ENCODE peak calls at places on chromosomes 11 and 22, in six cellular contexts. V is heart right ventricle, T is fibroblast of lung, O is nephron progenitor cell, R is EH, W is Calu3. E is an unnamed sample.

GRCh38 chr11:118152552-118153471 is at the start of gene SCN4B:
- DNase-seq in V (peak; percentile 76), T (peak; percentile 41), O (peak; percentile 84), R (peak; percentile 58), W (peak; percentile 31), E (peak; percentile 85)

GRCh38 chr11:34345012-34345804 is 12.6 kb downstream of the ABTB2 start:
- DNase-seq in V (peak; percentile 26), T (peak; percentile 73), O (no peak), R (peak; percentile 96), W (peak; percentile 82), E (peak; percentile 40)

GRCh38 chr11:28463826-28464225 is 355.6 kb downstream of the METTL15 start:
- DNase-seq in V (no peak), T (peak; percentile 86), O (no peak), R (peak; percentile 63), W (no peak), E (no peak)

GRCh38 chr11:6452219-6452618 is 11.4 kb upstream of the HPX start:
- DNase-seq in V (no peak), T (no peak), O (no peak), R (no peak), W (no peak), E (no peak)

GRCh38 chr11:117814204-117814765 is 10.3 kb downstream of the FXYD2 start:
- DNase-seq in V (no peak), T (no peak), O (no peak), R (no peak), W (no peak), E (peak; percentile 87)

GRCh38 chr22:50083462-50084081 is 1.7 kb downstream of the MLC1 start:
- DNase-seq in V (no peak), T (no peak), O (no peak), R (no peak), W (no peak), E (no peak)

GRCh38 chr22:46533434-46533833 is 4.0 kb downstream of the CELSR1 start:
- DNase-seq in V (no peak), T (no peak), O (no peak), R (no peak), W (no peak), E (peak; percentile 46)

GRCh38 chr11:5071815-5072214 is 2.4 kb downstream of the OR52E1 start:
- DNase-seq in V (no peak), T (no peak), O (no peak), R (no peak), W (no peak), E (no peak)

GRCh38 chr22:24976442-24977218 is 24.1 kb downstream of the KIAA1671 start:
- DNase-seq in V (peak; percentile 30), T (no peak), O (no peak), R (no peak), W (no peak), E (no peak)

GRCh38 chr11:67365756-67366384 is 7.5 kb downstream of the CLCF1 start:
- DNase-seq in V (no peak), T (no peak), O (no peak), R (no peak), W (no peak), E (no peak)

GRCh38 chr22:47625531-47626427 is 863.3 kb downstream of the TBC1D22A start:
- DNase-seq in V (no peak), T (no peak), O (no peak), R (no peak), W (no peak), E (no peak)

GRCh38 chr22:49418341-49418894 is 409.3 kb downstream of the BRD1 start:
- DNase-seq in V (no peak), T (no peak), O (no peak), R (no peak), W (no peak), E (no peak)

GRCh38 chr11:105740164-105740903 is 130.5 kb downstream of the GRIA4 start:
- DNase-seq in V (no peak), T (no peak), O (no peak), R (no peak), W (no peak), E (no peak)

GRCh38 chr11:17531818-17532131 is 12.4 kb downstream of the USH1C start:
- DNase-seq in V (no peak), T (no peak), O (no peak), R (peak; percentile 68), W (no peak), E (no peak)

GRCh38 chr22:50258361-50259292 is 2.9 kb downstream of the MAPK12 start:
- DNase-seq in V (peak; percentile 53), T (no peak), O (no peak), R (no peak), W (no peak), E (no peak)

GRCh38 chr22:45968751-45969413 is 8.1 kb downstream of the WNT7B start:
- DNase-seq in V (no peak), T (peak; percentile 70), O (no peak), R (peak; percentile 61), W (peak; percentile 77), E (no peak)

GRCh38 chr11:125335101-125335500 is 161.0 kb downstream of the FEZ1 start:
- DNase-seq in V (no peak), T (no peak), O (no peak), R (no peak), W (no peak), E (no peak)

GRCh38 chr11:45580399-45580798 is 85.0 kb downstream of the CHST1 start:
- DNase-seq in V (no peak), T (peak; percentile 29), O (peak; percentile 79), R (peak; percentile 45), W (peak; percentile 28), E (no peak)

GRCh38 chr11:46119352-46120216 is 1.7 kb downstream of the PHF21A start:
- DNase-seq in V (peak; percentile 53), T (peak; percentile 82), O (peak; percentile 58), R (peak; percentile 65), W (peak; percentile 44), E (peak; percentile 56)

GRCh38 chr22:36194971-36195370 is 6.6 kb downstream of the APOL4 start:
- DNase-seq in V (peak; percentile 40), T (peak; percentile 83), O (peak; percentile 48), R (peak; percentile 81), W (peak; percentile 63), E (peak; percentile 69)

GRCh38 chr22:49090853-49091135 is 736.9 kb downstream of the BRD1 start:
- DNase-seq in V (no peak), T (no peak), O (no peak), R (no peak), W (no peak), E (no peak)

GRCh38 chr22:17829691-17830040 is 55.4 kb upstream of the BID start:
- DNase-seq in V (no peak), T (no peak), O (no peak), R (no peak), W (no peak), E (no peak)

GRCh38 chr11:87421422-87421821 is 383.7 kb downstream of the TMEM135 start:
- DNase-seq in V (no peak), T (peak; percentile 88), O (peak; percentile 43), R (peak; percentile 84), W (peak; percentile 53), E (peak; percentile 90)

GRCh38 chr22:35399114-35399677 is 744 bp upstream of the MCM5 start:
- DNase-seq in V (no peak), T (no peak), O (no peak), R (no peak), W (peak; percentile 12), E (peak; percentile 35)

GRCh38 chr11:22192289-22192641 is 620 bp upstream of the ANO5 start:
- DNase-seq in V (no peak), T (no peak), O (no peak), R (no peak), W (peak; percentile 38), E (peak; percentile 52)

GRCh38 chr11:111426615-111427014 is 47.5 kb upstream of the POU2AF1 start:
- DNase-seq in V (no peak), T (no peak), O (no peak), R (no peak), W (no peak), E (no peak)

GRCh38 chr11:32437406-32438345 is 2.3 kb upstream of the WT1 start:
- DNase-seq in V (no peak), T (no peak), O (peak; percentile 61), R (no peak), W (no peak), E (peak; percentile 12)

GRCh38 chr11:78424334-78425270 is 7.0 kb upstream of the GAB2 start:
- DNase-seq in V (no peak), T (peak; percentile 91), O (no peak), R (peak; percentile 41), W (no peak), E (peak; percentile 58)

GRCh38 chr11:74390697-74391096 is 7.5 kb downstream of the PGM2L1 start:
- DNase-seq in V (no peak), T (no peak), O (no peak), R (no peak), W (no peak), E (no peak)

GRCh38 chr11:65422633-65423515 is at the start of gene NEAT1:
- DNase-seq in V (peak; percentile 95), T (peak; percentile 98), O (peak; percentile 92), R (peak; percentile 97), W (peak; percentile 96), E (peak; percentile 81)

GRCh38 chr11:34650528-34650927 is 29.6 kb downstream of the EHF start:
- DNase-seq in V (no peak), T (peak; percentile 43), O (no peak), R (no peak), W (no peak), E (no peak)

GRCh38 chr11:3104051-3104714 is 47.0 kb upstream of the CARS1 start:
- DNase-seq in V (no peak), T (no peak), O (no peak), R (no peak), W (no peak), E (no peak)